ENCODE peak calls at places on chromosomes 5 and 9, in four cellular contexts. One of them, this sample, is unnamed.

GRCh38 chr5:89878140-89878570 is 531.4 kb downstream of the CETN3 start:
- DNase-seq in fibroblast of the aortic adventitia: peak; percentile 91
- DNase-seq in transverse colon: no peak
- DNase-seq in iPS-NIHi11: peak; percentile 9
- DNase-seq in this sample: peak; percentile 12

GRCh38 chr9:34863426-34863825 is 94.7 kb upstream of the PHF24 start:
- DNase-seq in fibroblast of the aortic adventitia: no peak
- DNase-seq in transverse colon: no peak
- DNase-seq in iPS-NIHi11: no peak
- DNase-seq in this sample: no peak

GRCh38 chr9:90433398-90433890 is 209.2 kb downstream of the DIRAS2 start:
- DNase-seq in fibroblast of the aortic adventitia: no peak
- DNase-seq in transverse colon: no peak
- DNase-seq in iPS-NIHi11: peak; percentile 68
- DNase-seq in this sample: peak; percentile 60

GRCh38 chr9:129309041-129309430 is 131.0 kb upstream of the IER5L start:
- DNase-seq in fibroblast of the aortic adventitia: no peak
- DNase-seq in transverse colon: no peak
- DNase-seq in iPS-NIHi11: no peak
- DNase-seq in this sample: no peak

GRCh38 chr5:139605887-139606286 is 42.3 kb upstream of the CXXC5 start:
- DNase-seq in fibroblast of the aortic adventitia: no peak
- DNase-seq in transverse colon: no peak
- DNase-seq in iPS-NIHi11: no peak
- DNase-seq in this sample: no peak

GRCh38 chr5:20572560-20572959 is 584.6 kb upstream of the CDH18 start:
- DNase-seq in fibroblast of the aortic adventitia: peak; percentile 76
- DNase-seq in transverse colon: no peak
- DNase-seq in iPS-NIHi11: peak; percentile 6
- DNase-seq in this sample: no peak

GRCh38 chr9:105117111-105117682 is 127.3 kb upstream of the SLC44A1 start:
- DNase-seq in fibroblast of the aortic adventitia: no peak
- DNase-seq in transverse colon: no peak
- DNase-seq in iPS-NIHi11: no peak
- DNase-seq in this sample: no peak

GRCh38 chr5:161847896-161848510 is at the start of gene GABRA1:
- DNase-seq in fibroblast of the aortic adventitia: no peak
- DNase-seq in transverse colon: no peak
- DNase-seq in iPS-NIHi11: peak; percentile 19
- DNase-seq in this sample: no peak

GRCh38 chr9:35517552-35518211 is 27.8 kb downstream of the RUSC2 start:
- DNase-seq in fibroblast of the aortic adventitia: no peak
- DNase-seq in transverse colon: no peak
- DNase-seq in iPS-NIHi11: no peak
- DNase-seq in this sample: no peak

GRCh38 chr9:93906182-93906880 is 48.8 kb downstream of the BARX1 start:
- DNase-seq in fibroblast of the aortic adventitia: no peak
- DNase-seq in transverse colon: no peak
- DNase-seq in iPS-NIHi11: no peak
- DNase-seq in this sample: no peak

GRCh38 chr5:149227168-149227826 is 44.4 kb upstream of the AFAP1L1 start:
- DNase-seq in fibroblast of the aortic adventitia: peak; percentile 66
- DNase-seq in transverse colon: no peak
- DNase-seq in iPS-NIHi11: no peak
- DNase-seq in this sample: no peak

GRCh38 chr5:18068851-18069250 is 434.6 kb downstream of the TAF11L14 start:
- DNase-seq in fibroblast of the aortic adventitia: no peak
- DNase-seq in transverse colon: no peak
- DNase-seq in iPS-NIHi11: no peak
- DNase-seq in this sample: no peak

GRCh38 chr9:104808030-104808614 is 44.2 kb downstream of the NIPSNAP3B start:
- DNase-seq in fibroblast of the aortic adventitia: peak; percentile 77
- DNase-seq in transverse colon: no peak
- DNase-seq in iPS-NIHi11: peak; percentile 38
- DNase-seq in this sample: no peak

GRCh38 chr5:43256261-43256966 is 56.8 kb downstream of the HMGCS1 start:
- DNase-seq in fibroblast of the aortic adventitia: no peak
- DNase-seq in transverse colon: no peak
- DNase-seq in iPS-NIHi11: no peak
- DNase-seq in this sample: no peak

GRCh38 chr9:135985459-135985774 is 24.2 kb upstream of the UBAC1 start:
- DNase-seq in fibroblast of the aortic adventitia: no peak
- DNase-seq in transverse colon: no peak
- DNase-seq in iPS-NIHi11: no peak
- DNase-seq in this sample: no peak

GRCh38 chr5:9654886-9655285 is 24.7 kb upstream of the TAS2R1 start:
- DNase-seq in fibroblast of the aortic adventitia: peak; percentile 52
- DNase-seq in transverse colon: no peak
- DNase-seq in iPS-NIHi11: no peak
- DNase-seq in this sample: no peak

GRCh38 chr9:123507992-123508391 is 152.0 kb downstream of the CRB2 start:
- DNase-seq in fibroblast of the aortic adventitia: peak; percentile 56
- DNase-seq in transverse colon: no peak
- DNase-seq in iPS-NIHi11: no peak
- DNase-seq in this sample: no peak

GRCh38 chr5:146722361-146722779 is 156.2 kb downstream of the PPP2R2B start:
- DNase-seq in fibroblast of the aortic adventitia: peak; percentile 67
- DNase-seq in transverse colon: no peak
- DNase-seq in iPS-NIHi11: no peak
- DNase-seq in this sample: no peak

GRCh38 chr9:101229606-101230005 is 155.2 kb downstream of the BAAT start:
- DNase-seq in fibroblast of the aortic adventitia: no peak
- DNase-seq in transverse colon: no peak
- DNase-seq in iPS-NIHi11: no peak
- DNase-seq in this sample: no peak

GRCh38 chr5:88729476-88730182 is 153.4 kb downstream of the MEF2C start:
- DNase-seq in fibroblast of the aortic adventitia: peak; percentile 91
- DNase-seq in transverse colon: peak; percentile 77
- DNase-seq in iPS-NIHi11: peak; percentile 47
- DNase-seq in this sample: peak; percentile 41